ENCODE peak calls at places on chromosome 4, in five cellular contexts. One of them, this sample, is unnamed.

GRCh38 chr4:109303141-109303499 is 662 bp upstream of the COL25A1 start:
- DNase-seq in CD4-positive, alpha-beta T cell: no peak
- DNase-seq in mucosa of descending colon: peak
- DNase-seq in tibial artery: peak
- DNase-seq in right lobe of liver: no peak
- DNase-seq in this sample: no peak

GRCh38 chr4:90069151-90069550 is 58.0 kb upstream of the CCSER1 start:
- DNase-seq in mucosa of descending colon: no peak
- DNase-seq in CD4-positive, alpha-beta T cell: no peak
- DNase-seq in tibial artery: no peak
- DNase-seq in right lobe of liver: no peak
- DNase-seq in this sample: no peak

GRCh38 chr4:62301500-62301899 is 1101.4 kb downstream of the ADGRL3 start:
- DNase-seq in tibial artery: no peak
- DNase-seq in mucosa of descending colon: no peak
- DNase-seq in right lobe of liver: no peak
- DNase-seq in CD4-positive, alpha-beta T cell: no peak
- DNase-seq in this sample: no peak

GRCh38 chr4:20652226-20652836 is 47.9 kb upstream of the PACRGL start:
- DNase-seq in CD4-positive, alpha-beta T cell: no peak
- DNase-seq in mucosa of descending colon: no peak
- DNase-seq in right lobe of liver: no peak
- DNase-seq in tibial artery: no peak
- DNase-seq in this sample: no peak

GRCh38 chr4:75995727-75996126 is 5.0 kb upstream of the SDAD1 start:
- DNase-seq in CD4-positive, alpha-beta T cell: no peak
- DNase-seq in right lobe of liver: no peak
- DNase-seq in mucosa of descending colon: peak
- DNase-seq in tibial artery: no peak
- DNase-seq in this sample: no peak

GRCh38 chr4:84470204-84470785 is 28.8 kb downstream of the NKX6-1 start:
- DNase-seq in CD4-positive, alpha-beta T cell: no peak
- DNase-seq in mucosa of descending colon: no peak
- DNase-seq in tibial artery: no peak
- DNase-seq in right lobe of liver: no peak
- DNase-seq in this sample: no peak

GRCh38 chr4:126583509-126583908 is 1049.2 kb upstream of the INTU start:
- DNase-seq in mucosa of descending colon: no peak
- DNase-seq in CD4-positive, alpha-beta T cell: no peak
- DNase-seq in tibial artery: no peak
- DNase-seq in right lobe of liver: no peak
- DNase-seq in this sample: no peak

GRCh38 chr4:41455215-41455614 is 82.7 kb upstream of the LIMCH1 start:
- DNase-seq in mucosa of descending colon: peak
- DNase-seq in right lobe of liver: no peak
- DNase-seq in CD4-positive, alpha-beta T cell: no peak
- DNase-seq in tibial artery: no peak
- DNase-seq in this sample: no peak

GRCh38 chr4:118712872-118713271 is 27.7 kb downstream of the METTL14 start:
- DNase-seq in CD4-positive, alpha-beta T cell: no peak
- DNase-seq in mucosa of descending colon: no peak
- DNase-seq in right lobe of liver: no peak
- DNase-seq in tibial artery: no peak
- DNase-seq in this sample: no peak

GRCh38 chr4:119493419-119493818 is 135.2 kb downstream of the PDE5A start:
- DNase-seq in CD4-positive, alpha-beta T cell: no peak
- DNase-seq in mucosa of descending colon: no peak
- DNase-seq in tibial artery: no peak
- DNase-seq in right lobe of liver: no peak
- DNase-seq in this sample: no peak

GRCh38 chr4:120218981-120219380 is 152.3 kb upstream of the MAD2L1 start:
- DNase-seq in mucosa of descending colon: no peak
- DNase-seq in CD4-positive, alpha-beta T cell: no peak
- DNase-seq in tibial artery: no peak
- DNase-seq in right lobe of liver: no peak
- DNase-seq in this sample: no peak

GRCh38 chr4:73257995-73258667 is 467 bp downstream of the ANKRD17 start:
- DNase-seq in right lobe of liver: no peak
- DNase-seq in CD4-positive, alpha-beta T cell: no peak
- DNase-seq in tibial artery: peak
- DNase-seq in mucosa of descending colon: peak
- DNase-seq in this sample: no peak

GRCh38 chr4:148022975-148023374 is 291.1 kb downstream of the ARHGAP10 start:
- DNase-seq in CD4-positive, alpha-beta T cell: no peak
- DNase-seq in tibial artery: no peak
- DNase-seq in mucosa of descending colon: no peak
- DNase-seq in right lobe of liver: no peak
- DNase-seq in this sample: no peak

GRCh38 chr4:88526221-88526815 is 2.7 kb upstream of the PYURF start:
- DNase-seq in mucosa of descending colon: no peak
- DNase-seq in right lobe of liver: no peak
- DNase-seq in tibial artery: no peak
- DNase-seq in CD4-positive, alpha-beta T cell: no peak
- DNase-seq in this sample: no peak
- TF ChIP-seq CTCF in mucosa of descending colon: no peak
- TF ChIP-seq CTCF in right lobe of liver: peak
- TF ChIP-seq CTCF in tibial artery: peak
- TF ChIP-seq CTCF in CD4-positive, alpha-beta T cell: peak
- TF ChIP-seq CTCF in this sample: no peak

GRCh38 chr4:108135549-108136209 is 33.1 kb downstream of the LEF1 start:
- DNase-seq in right lobe of liver: no peak
- DNase-seq in tibial artery: no peak
- DNase-seq in CD4-positive, alpha-beta T cell: no peak
- DNase-seq in mucosa of descending colon: no peak
- DNase-seq in this sample: no peak

GRCh38 chr4:108129226-108129625 is 39.5 kb downstream of the LEF1 start:
- DNase-seq in right lobe of liver: no peak
- DNase-seq in CD4-positive, alpha-beta T cell: no peak
- DNase-seq in mucosa of descending colon: no peak
- DNase-seq in tibial artery: no peak
- DNase-seq in this sample: no peak

GRCh38 chr4:108126806-108127205 is 41.9 kb downstream of the LEF1 start:
- DNase-seq in CD4-positive, alpha-beta T cell: no peak
- DNase-seq in mucosa of descending colon: no peak
- DNase-seq in tibial artery: no peak
- DNase-seq in right lobe of liver: no peak
- DNase-seq in this sample: no peak

GRCh38 chr4:108130955-108131354 is 37.8 kb downstream of the LEF1 start:
- DNase-seq in CD4-positive, alpha-beta T cell: no peak
- DNase-seq in mucosa of descending colon: peak
- DNase-seq in right lobe of liver: no peak
- DNase-seq in tibial artery: no peak
- DNase-seq in this sample: no peak
- TF ChIP-seq CTCF in CD4-positive, alpha-beta T cell: no peak
- TF ChIP-seq CTCF in mucosa of descending colon: no peak
- TF ChIP-seq CTCF in right lobe of liver: no peak
- TF ChIP-seq CTCF in tibial artery: no peak
- TF ChIP-seq CTCF in this sample: no peak

GRCh38 chr4:111744847-111745246 is 400.4 kb upstream of the FAM241A start:
- DNase-seq in right lobe of liver: no peak
- DNase-seq in CD4-positive, alpha-beta T cell: no peak
- DNase-seq in mucosa of descending colon: no peak
- DNase-seq in tibial artery: no peak
- DNase-seq in this sample: no peak
- TF ChIP-seq CTCF in right lobe of liver: no peak
- TF ChIP-seq CTCF in CD4-positive, alpha-beta T cell: no peak
- TF ChIP-seq CTCF in mucosa of descending colon: no peak
- TF ChIP-seq CTCF in tibial artery: no peak
- TF ChIP-seq CTCF in this sample: no peak

DNA sequence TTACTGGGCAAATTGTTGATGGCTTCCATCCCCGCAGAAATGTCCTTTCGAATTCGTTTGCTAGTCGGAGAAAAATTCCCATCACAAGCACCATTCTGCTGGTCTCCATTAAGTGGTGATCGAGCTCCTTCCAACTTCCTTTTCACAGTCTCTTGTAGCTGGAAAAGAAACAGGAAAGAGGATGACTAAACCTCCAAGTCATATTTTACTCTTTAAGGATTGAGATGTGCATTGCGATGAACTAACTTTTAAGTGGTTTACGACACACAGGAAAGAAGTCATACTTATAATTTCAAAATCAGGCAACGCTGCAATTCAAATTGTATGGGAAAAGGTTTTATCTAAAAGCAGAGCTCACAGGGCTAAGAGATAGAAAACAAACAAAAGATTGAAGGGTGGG is 225.2 kb downstream of the MGST2 start:
- DNase-seq in right lobe of liver: no peak
- DNase-seq in CD4-positive, alpha-beta T cell: no peak
- DNase-seq in mucosa of descending colon: no peak
- DNase-seq in tibial artery: no peak
- DNase-seq in this sample: no peak
- TF ChIP-seq CTCF in right lobe of liver: no peak
- TF ChIP-seq CTCF in CD4-positive, alpha-beta T cell: no peak
- TF ChIP-seq CTCF in mucosa of descending colon: no peak
- TF ChIP-seq CTCF in tibial artery: no peak
- TF ChIP-seq CTCF in this sample: no peak

GRCh38 chr4:152357206-152357605 is 178.7 kb downstream of the FBXW7 start:
- DNase-seq in mucosa of descending colon: no peak
- DNase-seq in tibial artery: peak
- DNase-seq in CD4-positive, alpha-beta T cell: no peak
- DNase-seq in right lobe of liver: no peak
- DNase-seq in this sample: no peak

GRCh38 chr4:152360045-152360410 is 175.9 kb downstream of the FBXW7 start:
- DNase-seq in tibial artery: no peak
- DNase-seq in right lobe of liver: no peak
- DNase-seq in CD4-positive, alpha-beta T cell: no peak
- DNase-seq in mucosa of descending colon: no peak
- DNase-seq in this sample: no peak

GRCh38 chr4:152352645-152353116 is 183.2 kb downstream of the FBXW7 start:
- DNase-seq in CD4-positive, alpha-beta T cell: no peak
- DNase-seq in tibial artery: peak
- DNase-seq in right lobe of liver: no peak
- DNase-seq in mucosa of descending colon: peak
- DNase-seq in this sample: peak

GRCh38 chr4:152359208-152360044 is 176.5 kb downstream of the FBXW7 start:
- DNase-seq in tibial artery: no peak
- DNase-seq in mucosa of descending colon: no peak
- DNase-seq in CD4-positive, alpha-beta T cell: no peak
- DNase-seq in right lobe of liver: no peak
- DNase-seq in this sample: no peak

GRCh38 chr4:152356428-152357034 is 179.4 kb downstream of the FBXW7 start:
- DNase-seq in mucosa of descending colon: no peak
- DNase-seq in CD4-positive, alpha-beta T cell: no peak
- DNase-seq in tibial artery: no peak
- DNase-seq in right lobe of liver: no peak
- DNase-seq in this sample: no peak
- TF ChIP-seq CTCF in mucosa of descending colon: no peak
- TF ChIP-seq CTCF in CD4-positive, alpha-beta T cell: peak
- TF ChIP-seq CTCF in tibial artery: no peak
- TF ChIP-seq CTCF in right lobe of liver: peak
- TF ChIP-seq CTCF in this sample: no peak

DNA sequence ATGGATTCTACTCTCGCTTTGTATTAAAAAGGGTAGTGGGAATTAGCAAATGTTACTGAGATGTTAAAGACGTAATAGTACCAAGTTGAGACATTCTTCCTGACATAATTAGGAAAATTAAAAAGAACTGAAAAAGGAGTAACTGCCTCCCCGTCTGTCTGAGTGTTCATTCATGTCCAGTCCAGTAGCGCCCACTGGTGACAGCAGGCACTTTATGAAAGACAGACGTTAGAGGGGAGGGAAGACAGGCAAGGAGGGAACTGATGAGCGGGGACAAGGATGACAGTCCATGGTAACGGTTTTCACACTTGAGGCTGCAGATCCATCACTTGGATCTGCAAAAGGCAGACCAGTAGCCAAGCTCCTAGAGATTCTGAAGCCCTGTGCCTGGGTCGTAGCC is 326.7 kb downstream of the STK32B start:
- DNase-seq in right lobe of liver: no peak
- DNase-seq in CD4-positive, alpha-beta T cell: no peak
- DNase-seq in mucosa of descending colon: no peak
- DNase-seq in tibial artery: no peak
- DNase-seq in this sample: no peak
- TF ChIP-seq CTCF in right lobe of liver: no peak
- TF ChIP-seq CTCF in CD4-positive, alpha-beta T cell: no peak
- TF ChIP-seq CTCF in mucosa of descending colon: no peak
- TF ChIP-seq CTCF in tibial artery: no peak
- TF ChIP-seq CTCF in this sample: no peak

DNA sequence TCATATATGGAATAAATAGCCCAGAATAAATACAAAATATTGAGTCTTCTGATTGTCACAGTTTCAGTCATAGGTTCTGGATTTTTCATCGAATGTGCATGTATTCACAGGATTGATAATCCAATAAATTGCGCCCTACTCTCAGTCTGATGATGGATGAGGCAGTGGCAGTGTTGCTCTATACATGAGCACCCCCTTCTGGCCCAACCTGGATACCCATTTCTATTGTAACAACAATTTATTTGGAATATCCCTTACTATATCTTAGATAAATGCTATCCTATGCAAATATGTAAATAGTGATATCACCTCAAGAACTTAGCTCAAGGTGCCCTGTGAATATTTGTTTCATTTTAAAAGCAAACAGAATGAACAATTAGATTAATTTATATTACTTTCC is 733.7 kb upstream of the PABPC4L start:
- DNase-seq in mucosa of descending colon: peak
- DNase-seq in tibial artery: no peak
- DNase-seq in right lobe of liver: no peak
- DNase-seq in CD4-positive, alpha-beta T cell: no peak
- DNase-seq in this sample: no peak
- TF ChIP-seq CTCF in mucosa of descending colon: no peak
- TF ChIP-seq CTCF in tibial artery: peak
- TF ChIP-seq CTCF in right lobe of liver: peak
- TF ChIP-seq CTCF in CD4-positive, alpha-beta T cell: no peak
- TF ChIP-seq CTCF in this sample: peak

GRCh38 chr4:46274717-46275116 is 115.2 kb downstream of the GABRA2 start:
- DNase-seq in CD4-positive, alpha-beta T cell: no peak
- DNase-seq in tibial artery: no peak
- DNase-seq in mucosa of descending colon: no peak
- DNase-seq in right lobe of liver: no peak
- DNase-seq in this sample: no peak

GRCh38 chr4:46267866-46268265 is 122.1 kb downstream of the GABRA2 start:
- DNase-seq in right lobe of liver: no peak
- DNase-seq in CD4-positive, alpha-beta T cell: no peak
- DNase-seq in tibial artery: no peak
- DNase-seq in mucosa of descending colon: no peak
- DNase-seq in this sample: no peak

GRCh38 chr4:46266106-46266505 is 123.8 kb downstream of the GABRA2 start:
- DNase-seq in right lobe of liver: no peak
- DNase-seq in CD4-positive, alpha-beta T cell: no peak
- DNase-seq in tibial artery: no peak
- DNase-seq in mucosa of descending colon: no peak
- DNase-seq in this sample: no peak

GRCh38 chr4:46270986-46271596 is 118.8 kb downstream of the GABRA2 start:
- DNase-seq in tibial artery: no peak
- DNase-seq in CD4-positive, alpha-beta T cell: no peak
- DNase-seq in right lobe of liver: no peak
- DNase-seq in mucosa of descending colon: no peak
- DNase-seq in this sample: no peak
- TF ChIP-seq CTCF in tibial artery: no peak
- TF ChIP-seq CTCF in CD4-positive, alpha-beta T cell: no peak
- TF ChIP-seq CTCF in right lobe of liver: peak
- TF ChIP-seq CTCF in mucosa of descending colon: no peak
- TF ChIP-seq CTCF in this sample: peak

DNA sequence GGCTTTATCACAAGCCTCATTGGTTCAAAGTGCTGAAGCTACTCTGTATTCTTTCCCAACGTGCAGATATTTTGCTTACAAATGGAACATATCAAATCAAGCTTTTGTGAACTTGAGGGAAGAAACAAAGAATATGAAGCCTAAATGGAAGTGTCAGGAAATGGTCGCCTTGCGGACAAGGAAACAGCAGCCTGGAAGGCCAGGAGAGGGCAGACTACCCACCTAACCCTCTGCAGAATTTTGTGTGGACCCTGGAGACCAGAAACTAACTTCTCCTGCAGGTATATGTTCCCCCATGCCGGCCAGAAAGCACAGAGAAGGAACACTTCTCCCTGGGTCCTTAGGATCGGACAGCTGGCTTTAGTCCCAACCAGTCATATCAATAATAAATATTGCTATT is 1425.8 kb downstream of the PCDH7 start:
- DNase-seq in CD4-positive, alpha-beta T cell: no peak
- DNase-seq in tibial artery: no peak
- DNase-seq in mucosa of descending colon: no peak
- DNase-seq in right lobe of liver: no peak
- DNase-seq in this sample: no peak
- TF ChIP-seq CTCF in CD4-positive, alpha-beta T cell: no peak
- TF ChIP-seq CTCF in tibial artery: no peak
- TF ChIP-seq CTCF in mucosa of descending colon: no peak
- TF ChIP-seq CTCF in right lobe of liver: no peak
- TF ChIP-seq CTCF in this sample: no peak